ENCODE peak calls at places on chromosomes 1 and 21, in nine cellular contexts. V, N, L, Z, G, I, O, T and R are unnamed samples. For H3K4me1, the result is how much of the 10 kb centered on the place peaks cover.

GRCh38 chr1:93681549-93682412 is at the start of gene BCAR3:
- DNase-seq in V (peak), N (peak), L (peak), Z (peak), G (peak), I (peak), O (peak), T (peak), R (peak)

GRCh38 chr1:182198006-182198605 is 136.6 kb upstream of the ZNF648 start:
- DNase-seq in V (no peak), N (no peak), L (no peak), Z (no peak), G (no peak), I (no peak), O (no peak), T (no peak), R (peak)

GRCh38 chr1:159779403-159779851 is 1.3 kb upstream of the DUSP23 start:
- DNase-seq in V (no peak), N (no peak), L (peak), Z (no peak), G (no peak), I (no peak), O (peak), T (no peak), R (no peak)

GRCh38 chr1:14642712-14643111 is 44.2 kb downstream of the KAZN start:
- DNase-seq in V (no peak), N (no peak), L (no peak), Z (no peak), G (no peak), I (no peak), O (no peak), T (no peak), R (no peak)

GRCh38 chr1:91582431-91582921 is 81.8 kb downstream of the CDC7 start:
- DNase-seq in V (no peak), N (no peak), L (no peak), Z (no peak), G (no peak), I (no peak), O (peak), T (peak), R (no peak)

GRCh38 chr1:247431643-247432042 is 15.7 kb downstream of the NLRP3 start:
- DNase-seq in V (no peak), N (no peak), L (no peak), Z (no peak), G (no peak), I (no peak), O (no peak), T (no peak), R (no peak)

GRCh38 chr1:28882009-28882628 is 32.2 kb upstream of the EPB41 start:
- DNase-seq in V (peak), N (peak), L (peak), Z (peak), G (peak), I (peak), O (peak), T (peak), R (peak)

GRCh38 chr21:29215709-29216108 is 83.0 kb upstream of the BACH1 start:
- DNase-seq in V (no peak), N (no peak), L (no peak), Z (no peak), G (no peak), I (no peak), O (no peak), T (no peak), R (no peak)

GRCh38 chr1:115364044-115364775 is 26.2 kb upstream of the NGF start:
- DNase-seq in V (no peak), N (peak), L (no peak), Z (no peak), G (no peak), I (no peak), O (no peak), T (peak), R (peak)

GRCh38 chr1:242468749-242469148 is 55.7 kb downstream of the PLD5 start:
- DNase-seq in V (no peak), N (no peak), L (no peak), Z (no peak), G (no peak), I (no peak), O (no peak), T (no peak), R (no peak)

GRCh38 chr1:231417503-231417902 is 4.6 kb downstream of the EGLN1 start:
- DNase-seq in V (no peak), N (no peak), L (no peak), Z (no peak), G (no peak), I (no peak), O (no peak), T (no peak), R (no peak)

GRCh38 chr1:63662056-63662836 is 69.0 kb downstream of the PGM1 start:
- DNase-seq in V (no peak), N (no peak), L (no peak), Z (no peak), G (no peak), I (no peak), O (peak), T (no peak), R (peak)

GRCh38 chr21:36211660-36212512 is 55.3 kb downstream of the DOP1B start:
- DNase-seq in V (no peak), N (no peak), L (no peak), Z (no peak), G (no peak), I (no peak), O (no peak), T (peak), R (no peak)

GRCh38 chr1:226696552-226696951 is 42.5 kb downstream of the ITPKB start:
- DNase-seq in V (no peak), N (no peak), L (no peak), Z (no peak), G (no peak), I (no peak), O (no peak), T (no peak), R (no peak)

GRCh38 chr1:226697608-226698544 is 41.2 kb downstream of the ITPKB start:
- DNase-seq in V (no peak), N (no peak), L (no peak), Z (no peak), G (no peak), I (no peak), O (no peak), T (no peak), R (no peak)

GRCh38 chr1:226697151-226697575 is 41.9 kb downstream of the ITPKB start:
- DNase-seq in V (no peak), N (no peak), L (no peak), Z (no peak), G (no peak), I (no peak), O (no peak), T (no peak), R (no peak)

GRCh38 chr1:226699166-226699565 is 39.9 kb downstream of the ITPKB start:
- DNase-seq in V (no peak), N (no peak), L (no peak), Z (no peak), G (no peak), I (no peak), O (no peak), T (no peak), R (no peak)

GRCh38 chr1:226698659-226699058 is 40.4 kb downstream of the ITPKB start:
- DNase-seq in V (no peak), N (no peak), L (no peak), Z (no peak), G (no peak), I (no peak), O (no peak), T (no peak), R (no peak)
- H3K4me1 ChIP-seq in V (under half), N (under half), L (under half), Z (under half), G (under half), I (under half), O (under half), T (under half), R (under half)

DNA sequence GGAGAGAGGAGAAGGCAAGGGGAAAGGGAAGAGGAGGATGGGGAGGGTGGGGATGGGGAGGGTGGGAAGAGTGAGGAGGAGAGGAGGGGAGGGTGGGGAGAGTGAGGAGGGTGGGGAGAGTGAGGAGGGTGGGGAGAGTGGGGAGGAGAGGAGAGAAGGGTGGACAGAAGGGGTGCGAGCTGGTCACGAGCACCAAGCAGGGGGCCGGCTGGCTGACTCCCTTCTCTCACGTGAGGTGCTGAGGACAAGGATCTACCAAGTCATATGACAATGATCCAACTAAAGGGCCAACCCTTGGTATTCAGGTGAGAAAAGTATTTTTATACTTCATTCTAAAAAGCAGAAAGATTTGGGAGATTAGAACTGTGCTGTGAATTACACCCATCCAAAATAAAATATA is 51.8 kb downstream of the COQ8A start:
- DNase-seq in V (no peak), N (no peak), L (no peak), Z (no peak), G (no peak), I (no peak), O (no peak), T (no peak), R (no peak)
- H3K4me1 ChIP-seq in V (under half), N (under half), L (under half), Z (under half), G (half or more), I (under half), O (under half), T (under half), R (under half)

GRCh38 chr21:34019402-34019801 is 54.0 kb upstream of the MRPS6 start:
- DNase-seq in V (no peak), N (no peak), L (no peak), Z (no peak), G (no peak), I (no peak), O (no peak), T (no peak), R (no peak)

GRCh38 chr21:34021726-34022125 is 51.7 kb upstream of the MRPS6 start:
- DNase-seq in V (no peak), N (no peak), L (no peak), Z (no peak), G (no peak), I (no peak), O (no peak), T (no peak), R (no peak)

GRCh38 chr21:34020005-34020847 is 53.2 kb upstream of the MRPS6 start:
- DNase-seq in V (no peak), N (no peak), L (no peak), Z (peak), G (no peak), I (no peak), O (no peak), T (no peak), R (peak)

GRCh38 chr21:34022557-34023335 is 50.6 kb upstream of the MRPS6 start:
- DNase-seq in V (no peak), N (no peak), L (no peak), Z (peak), G (peak), I (peak), O (no peak), T (peak), R (no peak)

DNA sequence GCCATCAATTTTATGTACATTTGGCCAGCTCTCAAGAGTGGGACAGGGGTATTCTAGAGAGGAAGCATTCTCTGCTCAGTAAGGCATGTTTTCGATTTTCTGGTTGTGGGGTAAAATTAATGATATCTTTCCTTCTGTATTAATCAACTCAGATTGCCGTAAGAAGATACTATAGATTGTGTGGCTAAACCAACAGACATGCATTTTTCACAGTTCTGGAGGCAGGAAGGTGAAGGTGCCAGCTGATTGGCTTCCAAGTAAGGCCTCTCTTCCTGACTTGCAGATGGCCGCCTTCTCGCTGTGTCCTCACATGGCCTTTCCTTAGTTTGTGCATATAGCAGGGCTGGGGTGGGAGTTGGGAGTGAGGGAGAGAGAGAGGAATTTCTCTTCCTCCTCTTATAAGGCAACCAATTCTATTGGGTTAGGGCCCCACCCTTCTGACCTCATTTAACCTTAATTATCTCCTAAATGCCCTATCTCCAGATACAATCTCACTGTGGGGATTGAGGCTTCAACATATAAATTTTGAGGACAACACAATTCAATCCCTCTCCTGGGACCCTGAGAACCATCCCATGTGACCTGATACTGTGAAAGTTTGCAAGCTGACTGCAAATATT is 52.3 kb upstream of the MRPS6 start:
- DNase-seq in V (no peak), N (no peak), L (no peak), Z (no peak), G (no peak), I (no peak), O (no peak), T (no peak), R (peak)
- H3K4me1 ChIP-seq in V (under half), N (under half), L (under half), Z (under half), G (under half), I (under half), O (under half), T (under half), R (under half)

GRCh38 chr1:203692565-203693470 is 66.2 kb downstream of the ATP2B4 start:
- DNase-seq in V (no peak), N (no peak), L (peak), Z (peak), G (no peak), I (peak), O (peak), T (peak), R (peak)

GRCh38 chr1:203695116-203695515 is 68.5 kb downstream of the ATP2B4 start:
- DNase-seq in V (peak), N (no peak), L (no peak), Z (peak), G (no peak), I (no peak), O (peak), T (no peak), R (no peak)

GRCh38 chr1:203698144-203698543 is 66.8 kb upstream of the LAX1 start:
- DNase-seq in V (no peak), N (no peak), L (no peak), Z (no peak), G (no peak), I (no peak), O (no peak), T (no peak), R (no peak)

GRCh38 chr1:203700901-203701300 is 64.1 kb upstream of the LAX1 start:
- DNase-seq in V (no peak), N (no peak), L (no peak), Z (no peak), G (no peak), I (no peak), O (no peak), T (no peak), R (no peak)

GRCh38 chr1:203696673-203697072 is 68.3 kb upstream of the LAX1 start:
- DNase-seq in V (no peak), N (no peak), L (no peak), Z (no peak), G (no peak), I (no peak), O (no peak), T (no peak), R (no peak)
- H3K4me1 ChIP-seq in V (under half), N (under half), L (under half), Z (under half), G (under half), I (under half), O (half or more), T (under half), R (under half)

GRCh38 chr1:1857096-1857703 is 33.7 kb downstream of the GNB1 start:
- DNase-seq in V (no peak), N (no peak), L (no peak), Z (no peak), G (no peak), I (no peak), O (no peak), T (no peak), R (no peak)
- H3K4me1 ChIP-seq in V (under half), N (under half), L (under half), Z (under half), G (under half), I (half or more), O (half or more), T (under half), R (under half)

GRCh38 chr1:2251786-2252185 is 23.7 kb downstream of the SKI start:
- DNase-seq in V (no peak), N (no peak), L (peak), Z (peak), G (no peak), I (peak), O (no peak), T (no peak), R (no peak)
- H3K4me1 ChIP-seq in V (under half), N (under half), L (half or more), Z (under half), G (under half), I (half or more), O (half or more), T (under half), R (under half)

DNA sequence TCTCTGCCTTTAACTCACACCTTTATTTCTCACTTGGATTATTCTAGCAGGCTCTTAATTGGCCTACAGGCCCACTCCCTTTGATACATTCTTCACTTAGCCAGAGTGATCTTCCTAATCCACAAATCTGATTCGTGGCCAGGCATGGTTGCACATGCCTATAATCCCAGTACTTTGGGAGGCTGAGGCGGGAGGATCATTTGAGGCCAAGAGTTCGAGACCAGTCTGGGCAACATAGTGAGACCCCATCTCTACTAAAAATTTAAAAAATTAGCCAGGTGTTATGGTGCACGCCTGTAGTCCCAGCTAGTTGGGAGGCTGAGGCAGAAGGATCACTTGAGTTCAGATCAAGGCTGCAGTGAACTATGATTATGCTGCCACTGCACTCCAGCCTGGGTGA is 2.1 kb downstream of the ZBTB17 start:
- DNase-seq in V (no peak), N (no peak), L (no peak), Z (no peak), G (no peak), I (no peak), O (no peak), T (no peak), R (no peak)
- H3K4me1 ChIP-seq in V (under half), N (under half), L (under half), Z (under half), G (under half), I (under half), O (under half), T (under half), R (under half)

DNA sequence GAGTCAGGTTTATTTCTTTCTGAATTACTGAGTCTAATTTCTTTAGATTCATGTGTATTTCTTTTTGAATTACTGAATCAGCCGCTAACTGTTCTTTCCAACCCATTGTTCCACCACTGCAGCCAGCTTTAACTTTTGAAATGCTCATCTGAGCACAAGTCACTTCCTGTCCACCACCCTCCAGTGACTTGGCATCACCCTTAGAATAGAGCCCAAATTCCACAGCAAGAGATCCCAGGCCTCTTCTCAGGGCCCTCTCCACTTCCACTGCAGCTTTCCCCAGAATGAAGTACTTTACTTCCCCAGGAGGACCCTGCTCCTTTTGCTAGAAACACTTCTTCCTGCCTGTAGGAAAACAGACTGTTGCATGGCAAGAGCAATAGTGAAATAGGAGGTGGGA is 56.3 kb upstream of the ADAR start:
- DNase-seq in V (no peak), N (no peak), L (no peak), Z (no peak), G (no peak), I (no peak), O (no peak), T (no peak), R (no peak)
- H3K4me1 ChIP-seq in V (under half), N (under half), L (under half), Z (under half), G (under half), I (under half), O (under half), T (under half), R (under half)

DNA sequence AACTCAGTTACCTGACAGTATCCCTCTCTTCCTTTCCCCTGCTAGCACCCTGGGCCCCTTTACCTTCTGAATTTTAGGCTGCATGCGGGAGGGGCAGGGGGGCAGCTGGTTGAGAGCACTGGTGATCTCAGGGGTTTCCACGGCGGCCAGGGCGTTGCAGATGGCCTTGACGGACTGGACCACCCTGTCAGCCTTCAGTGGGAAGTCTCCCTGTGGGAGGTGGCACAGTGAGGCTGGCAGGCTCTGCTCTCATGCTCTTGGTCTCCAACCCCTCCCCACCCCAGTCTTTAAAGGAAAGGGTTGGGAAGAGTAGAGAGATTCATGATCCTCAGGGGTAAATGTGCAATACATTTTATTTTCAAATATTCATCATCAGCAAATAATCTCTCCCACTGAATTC is 36.9 kb downstream of the PIK3C2B start:
- DNase-seq in V (no peak), N (no peak), L (no peak), Z (no peak), G (no peak), I (no peak), O (no peak), T (no peak), R (no peak)
- H3K4me1 ChIP-seq in V (under half), N (under half), L (under half), Z (under half), G (half or more), I (under half), O (under half), T (under half), R (under half)

DNA sequence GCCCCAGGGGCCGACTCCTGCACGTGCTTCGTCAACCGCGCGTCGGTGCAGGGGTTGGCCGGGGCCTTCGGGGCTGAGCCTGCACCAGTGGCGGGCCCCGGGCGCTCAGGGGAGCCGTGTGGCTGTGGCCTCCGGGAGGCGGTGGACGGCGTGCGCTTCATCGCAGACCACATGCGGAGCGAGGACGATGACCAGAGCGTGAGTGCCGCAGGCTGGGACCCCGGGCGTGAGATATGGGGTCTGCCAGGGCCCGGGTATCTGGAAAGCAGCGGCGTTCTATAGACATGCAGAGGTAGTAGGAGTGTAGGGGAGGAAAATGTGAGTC is 4.3 kb downstream of the CHRNB2 start:
- DNase-seq in V (no peak), N (no peak), L (no peak), Z (no peak), G (no peak), I (no peak), O (no peak), T (no peak), R (no peak)
- H3K4me1 ChIP-seq in V (under half), N (under half), L (under half), Z (under half), G (under half), I (under half), O (under half), T (under half), R (under half)